ENCODE peak calls at places on chromosomes 5 and 9, in four cellular contexts. D, Y, U and F are unnamed samples.

GRCh38 chr9:121498150-121498486 is 1.5 kb downstream of the GGTA1 start:
- DNase-seq in D (peak), Y (peak), U (no peak), F (peak)

GRCh38 chr9:96209407-96210031 is 92.5 kb downstream of the HSD17B3 start:
- DNase-seq in D (peak), Y (no peak), U (no peak), F (no peak)

GRCh38 chr5:173412566-173412965 is 84.4 kb upstream of the STC2 start:
- DNase-seq in D (peak), Y (no peak), U (no peak), F (no peak)

GRCh38 chr9:94714494-94714893 is 12.0 kb upstream of the AOPEP start:
- DNase-seq in D (no peak), Y (no peak), U (no peak), F (no peak)

GRCh38 chr5:121748690-121749089 is 103.0 kb upstream of the FTMT start:
- DNase-seq in D (no peak), Y (no peak), U (no peak), F (no peak)

GRCh38 chr9:126407125-126407870 is 80.7 kb downstream of the MVB12B start:
- DNase-seq in D (no peak), Y (no peak), U (no peak), F (no peak)

GRCh38 chr9:16828335-16829281 is 41.9 kb downstream of the BNC2 start:
- DNase-seq in D (peak), Y (no peak), U (peak), F (no peak)

GRCh38 chr9:13278023-13278367 is 1.5 kb downstream of the MPDZ start:
- DNase-seq in D (no peak), Y (no peak), U (no peak), F (no peak)

GRCh38 chr5:112634166-112634565 is 103.5 kb upstream of the APC start:
- DNase-seq in D (no peak), Y (no peak), U (no peak), F (no peak)

GRCh38 chr9:75588808-75589207 is 301.7 kb upstream of the PCSK5 start:
- DNase-seq in D (no peak), Y (no peak), U (no peak), F (no peak)

GRCh38 chr9:104386425-104387069 is 117.5 kb upstream of the OR13F1 start:
- DNase-seq in D (peak), Y (no peak), U (no peak), F (peak)

GRCh38 chr5:171139227-171139626 is 169.8 kb upstream of the TLX3 start:
- DNase-seq in D (no peak), Y (no peak), U (no peak), F (no peak)

GRCh38 chr9:134888603-134889195 is 8.1 kb downstream of the FCN2 start:
- DNase-seq in D (no peak), Y (no peak), U (peak), F (no peak)

GRCh38 chr9:1460143-1460769 is 410.1 kb downstream of the DMRT2 start:
- DNase-seq in D (peak), Y (peak), U (no peak), F (peak)

GRCh38 chr9:2290382-2290781 is 275.2 kb downstream of the SMARCA2 start:
- DNase-seq in D (no peak), Y (no peak), U (no peak), F (no peak)

GRCh38 chr5:39624268-39624886 is 199.6 kb upstream of the DAB2 start:
- DNase-seq in D (peak), Y (no peak), U (no peak), F (no peak)

GRCh38 chr9:137191691-137192447 is 3.4 kb downstream of the SSNA1 start:
- DNase-seq in D (no peak), Y (no peak), U (no peak), F (no peak)

GRCh38 chr9:81427870-81428269 is 261.5 kb downstream of the TLE1 start:
- DNase-seq in D (no peak), Y (no peak), U (no peak), F (no peak)

GRCh38 chr5:127963931-127964330 is 119.6 kb upstream of the SLC12A2 start:
- DNase-seq in D (no peak), Y (no peak), U (no peak), F (no peak)

GRCh38 chr9:23644326-23644725 is 181.7 kb downstream of the ELAVL2 start:
- DNase-seq in D (no peak), Y (no peak), U (no peak), F (no peak)

GRCh38 chr9:134682651-134683364 is 41.2 kb downstream of the COL5A1 start:
- DNase-seq in D (no peak), Y (no peak), U (peak), F (no peak)

GRCh38 chr5:115392611-115393010 is 96.2 kb upstream of the CCDC112 start:
- DNase-seq in D (no peak), Y (no peak), U (no peak), F (no peak)

GRCh38 chr9:101711330-101711941 is 27.0 kb downstream of the GRIN3A start:
- DNase-seq in D (peak), Y (no peak), U (no peak), F (peak)

GRCh38 chr5:150139334-150139733 is 16.3 kb downstream of the PDGFRB start:
- DNase-seq in D (peak), Y (no peak), U (no peak), F (no peak)

GRCh38 chr5:107997338-107997979 is 326.7 kb upstream of the EFNA5 start:
- DNase-seq in D (peak), Y (no peak), U (no peak), F (no peak)

GRCh38 chr5:175569701-175570100 is 88.2 kb upstream of the HRH2 start:
- DNase-seq in D (no peak), Y (no peak), U (no peak), F (no peak)

GRCh38 chr9:109319072-109319630 is 1.7 kb downstream of the EPB41L4B start:
- DNase-seq in D (no peak), Y (no peak), U (no peak), F (no peak)

GRCh38 chr5:178460598-178461425 is 129.4 kb downstream of the COL23A1 start:
- DNase-seq in D (peak), Y (peak), U (peak), F (peak)

GRCh38 chr5:115209279-115209678 is 39.6 kb upstream of the TRIM36 start:
- DNase-seq in D (no peak), Y (peak), U (no peak), F (no peak)

GRCh38 chr5:1762878-1763547 is 36.6 kb downstream of the MRPL36 start:
- DNase-seq in D (no peak), Y (no peak), U (peak), F (no peak)